ENCODE peak calls at places on chromosomes 5 and 9, in six cellular contexts. One of them, this sample, is unnamed.

GRCh38 chr5:148978370-148979103 is 84.3 kb downstream of the SH3TC2 start:
- DNase-seq in kidney: no peak
- DNase-seq in aorta: no peak
- DNase-seq in HCT116: no peak
- DNase-seq in GM23248: no peak
- DNase-seq in keratinocyte: no peak
- DNase-seq in this sample: peak; percentile 83

GRCh38 chr5:171295299-171295698 is 13.7 kb upstream of the TLX3 start:
- DNase-seq in kidney: no peak
- DNase-seq in aorta: no peak
- DNase-seq in HCT116: no peak
- DNase-seq in GM23248: no peak
- DNase-seq in keratinocyte: no peak
- DNase-seq in this sample: no peak

GRCh38 chr9:121550041-121550440 is 50.4 kb upstream of the GGTA1 start:
- DNase-seq in kidney: no peak
- DNase-seq in aorta: no peak
- DNase-seq in HCT116: no peak
- DNase-seq in GM23248: no peak
- DNase-seq in keratinocyte: no peak
- DNase-seq in this sample: no peak

GRCh38 chr5:180598316-180598701 is 7.0 kb upstream of the SCGB3A1 start:
- DNase-seq in kidney: peak; percentile 60
- DNase-seq in aorta: no peak
- DNase-seq in HCT116: no peak
- DNase-seq in GM23248: no peak
- DNase-seq in keratinocyte: no peak
- DNase-seq in this sample: peak; percentile 77

GRCh38 chr9:78288214-78288892 is 8.6 kb upstream of the PSAT1 start:
- DNase-seq in kidney: no peak
- DNase-seq in aorta: no peak
- DNase-seq in HCT116: no peak
- DNase-seq in GM23248: no peak
- DNase-seq in keratinocyte: peak; percentile 50
- DNase-seq in this sample: no peak

GRCh38 chr5:163757344-163757743 is 251.9 kb downstream of the MAT2B start:
- DNase-seq in kidney: no peak
- DNase-seq in aorta: no peak
- DNase-seq in HCT116: no peak
- DNase-seq in GM23248: no peak
- DNase-seq in keratinocyte: no peak
- DNase-seq in this sample: no peak

GRCh38 chr5:117657591-117657990 is 1083.0 kb upstream of the SEMA6A start:
- DNase-seq in kidney: no peak
- DNase-seq in aorta: no peak
- DNase-seq in HCT116: no peak
- DNase-seq in GM23248: no peak
- DNase-seq in keratinocyte: no peak
- DNase-seq in this sample: no peak

GRCh38 chr5:96229173-96229572 is 203.9 kb downstream of the PCSK1 start:
- DNase-seq in kidney: no peak
- DNase-seq in aorta: no peak
- DNase-seq in HCT116: no peak
- DNase-seq in GM23248: no peak
- DNase-seq in keratinocyte: no peak
- DNase-seq in this sample: no peak

GRCh38 chr5:154356256-154356655 is 89.5 kb upstream of the SAP30L start:
- DNase-seq in kidney: no peak
- DNase-seq in aorta: no peak
- DNase-seq in HCT116: no peak
- DNase-seq in GM23248: peak; percentile 69
- DNase-seq in keratinocyte: no peak
- DNase-seq in this sample: no peak

GRCh38 chr9:135514342-135515082 is 6.7 kb upstream of the LCN1 start:
- DNase-seq in kidney: no peak
- DNase-seq in aorta: no peak
- DNase-seq in HCT116: no peak
- DNase-seq in GM23248: no peak
- DNase-seq in keratinocyte: no peak
- DNase-seq in this sample: no peak

DNA sequence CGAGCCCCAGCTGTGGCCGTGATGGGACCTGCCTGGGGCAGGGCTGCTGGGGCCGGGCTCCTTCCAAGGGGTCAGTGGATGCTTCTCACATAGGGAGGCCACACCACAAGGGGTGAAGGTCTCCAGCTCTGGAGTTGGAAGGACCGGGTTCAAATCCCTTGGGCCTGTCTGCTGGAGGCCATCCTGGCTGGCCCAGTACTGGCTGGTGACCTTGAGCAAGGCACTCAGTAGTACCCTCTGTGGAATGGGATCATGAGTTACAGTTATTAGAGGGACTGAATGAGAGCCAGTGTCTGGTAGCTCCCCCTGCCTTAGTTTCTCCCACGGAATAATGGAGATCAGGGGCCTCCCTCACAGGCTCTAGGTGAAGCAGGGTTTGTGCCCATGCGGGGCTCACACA is 58.3 kb downstream of the LMX1B start:
- DNase-seq in kidney: peak; percentile 46
- DNase-seq in aorta: no peak
- DNase-seq in HCT116: no peak
- DNase-seq in GM23248: no peak
- DNase-seq in keratinocyte: no peak
- DNase-seq in this sample: no peak
- H3K4me3 ChIP-seq in kidney: no peak overlapping the region
- H3K4me3 ChIP-seq in aorta: no peak overlapping the region
- H3K4me3 ChIP-seq in HCT116: no peak overlapping the region
- H3K4me3 ChIP-seq in GM23248: no peak overlapping the region
- H3K4me3 ChIP-seq in keratinocyte: no peak overlapping the region
- H3K4me3 ChIP-seq in this sample: no peak overlapping the region

DNA sequence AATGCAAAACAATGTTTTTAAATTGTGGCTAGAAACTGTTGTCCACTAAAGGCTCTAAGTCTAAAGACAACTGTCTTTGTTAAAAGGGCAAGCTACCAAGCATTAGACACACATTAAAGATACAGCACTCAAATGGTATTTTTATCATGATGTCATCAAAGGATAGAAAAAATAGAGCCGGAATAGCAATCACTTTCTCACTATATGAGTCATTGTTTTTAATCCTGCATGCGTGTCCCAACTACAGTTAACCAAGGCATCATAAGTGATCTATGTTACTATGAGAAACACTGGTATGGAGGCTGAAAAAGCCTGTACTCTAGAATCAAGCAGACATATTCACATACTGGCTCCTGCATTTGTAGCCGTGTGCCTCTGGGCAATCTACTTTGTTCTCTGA is 1.9 kb upstream of the PJA2 start:
- DNase-seq in kidney: no peak
- DNase-seq in aorta: no peak
- DNase-seq in HCT116: peak; percentile 24
- DNase-seq in GM23248: peak; percentile 93
- DNase-seq in keratinocyte: peak; percentile 60
- DNase-seq in this sample: no peak
- H3K4me3 ChIP-seq in kidney: no peak overlapping the region
- H3K4me3 ChIP-seq in aorta: no peak overlapping the region
- H3K4me3 ChIP-seq in HCT116: no peak overlapping the region
- H3K4me3 ChIP-seq in GM23248: peak overlapping the region; percentile 77
- H3K4me3 ChIP-seq in keratinocyte: no peak overlapping the region
- H3K4me3 ChIP-seq in this sample: no peak overlapping the region

DNA sequence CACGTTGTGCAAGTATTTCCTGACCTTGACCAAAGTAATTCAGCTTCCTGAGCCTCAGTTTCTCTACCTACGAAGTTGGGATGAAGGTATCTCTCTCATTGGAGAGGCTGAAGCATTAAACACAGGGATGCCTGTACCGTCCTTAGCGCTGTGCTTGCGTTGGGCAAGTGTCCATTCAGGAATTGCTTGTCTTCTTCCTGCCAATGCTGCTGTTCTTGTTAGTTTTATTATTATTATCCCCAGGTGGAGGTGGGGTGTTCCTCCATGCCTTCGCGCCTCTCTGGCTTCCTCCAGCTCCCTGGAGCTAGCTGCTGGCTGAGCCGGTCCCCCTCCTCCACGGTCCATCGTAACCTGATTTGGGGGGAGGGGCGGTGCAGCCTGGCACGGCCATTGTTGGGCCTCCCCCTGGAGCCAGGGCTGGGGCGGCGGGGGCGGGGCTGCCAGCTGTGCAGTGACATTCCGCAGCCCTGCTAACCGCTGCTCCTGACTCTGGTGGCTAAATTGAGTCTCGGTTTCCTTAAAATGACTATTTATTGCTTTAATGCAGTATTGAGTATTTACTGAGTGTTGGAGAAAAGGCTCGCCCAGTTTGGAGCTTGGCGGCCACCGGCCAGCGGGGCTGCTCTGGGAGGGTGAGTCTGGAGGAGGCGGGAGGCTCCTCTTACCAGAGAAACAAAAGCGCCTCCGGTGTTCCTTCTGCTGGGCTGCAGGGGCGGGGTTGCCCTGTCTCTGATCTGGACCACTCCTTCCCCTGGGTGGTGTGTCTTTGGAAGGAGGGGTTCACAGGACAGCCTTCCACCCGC is 51.4 kb downstream of the LMX1B start:
- DNase-seq in kidney: peak; percentile 66
- DNase-seq in aorta: no peak
- DNase-seq in HCT116: no peak
- DNase-seq in GM23248: no peak
- DNase-seq in keratinocyte: no peak
- DNase-seq in this sample: no peak
- H3K4me3 ChIP-seq in kidney: no peak overlapping the region
- H3K4me3 ChIP-seq in aorta: no peak overlapping the region
- H3K4me3 ChIP-seq in HCT116: no peak overlapping the region
- H3K4me3 ChIP-seq in GM23248: no peak overlapping the region
- H3K4me3 ChIP-seq in keratinocyte: no peak overlapping the region
- H3K4me3 ChIP-seq in this sample: no peak overlapping the region

DNA sequence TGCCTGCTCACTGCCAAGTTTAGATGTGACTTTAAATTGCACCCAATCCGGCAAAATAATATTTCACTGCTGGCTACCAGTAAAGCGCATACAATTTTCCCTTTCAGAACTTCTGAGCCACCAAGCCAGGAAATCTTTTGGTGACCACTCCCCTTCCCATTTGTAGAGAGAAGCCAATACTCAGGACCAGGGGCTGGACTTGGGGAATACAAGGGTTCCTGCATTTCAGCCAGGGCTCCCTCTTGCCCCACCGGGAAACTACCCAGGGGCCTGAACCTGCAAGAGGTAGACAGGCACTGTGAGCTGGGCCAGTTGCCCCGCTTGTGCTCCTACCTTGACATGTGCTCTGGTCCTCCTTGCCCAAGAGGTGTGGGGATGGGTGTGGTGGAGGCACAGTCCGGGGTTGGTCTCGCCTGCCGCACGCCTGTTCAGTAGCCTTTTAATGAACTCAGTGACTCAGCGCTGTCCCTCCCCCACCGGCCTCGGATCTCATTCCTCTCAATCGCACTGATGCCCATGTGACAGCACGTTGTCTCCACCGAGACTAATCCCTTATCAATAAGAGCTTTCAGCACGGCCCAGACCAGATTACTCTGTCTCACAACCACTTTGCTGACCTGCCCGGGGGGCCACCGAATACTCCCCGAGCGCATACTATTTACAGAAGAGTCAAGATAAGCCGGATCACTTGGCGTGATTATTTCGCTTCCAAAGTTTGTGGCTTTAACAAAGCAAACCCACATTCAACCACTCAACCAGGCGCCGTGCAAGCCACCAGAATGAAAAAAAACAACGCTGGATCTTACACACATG is 226.5 kb downstream of the DCP2 start:
- DNase-seq in kidney: no peak
- DNase-seq in aorta: no peak
- DNase-seq in HCT116: peak; percentile 66
- DNase-seq in GM23248: peak; percentile 46
- DNase-seq in keratinocyte: peak; percentile 42
- DNase-seq in this sample: no peak
- H3K4me3 ChIP-seq in kidney: no peak overlapping the region
- H3K4me3 ChIP-seq in aorta: no peak overlapping the region
- H3K4me3 ChIP-seq in HCT116: peak overlapping the region; percentile 45
- H3K4me3 ChIP-seq in GM23248: no peak overlapping the region
- H3K4me3 ChIP-seq in keratinocyte: peak overlapping the region; percentile 52
- H3K4me3 ChIP-seq in this sample: no peak overlapping the region

DNA sequence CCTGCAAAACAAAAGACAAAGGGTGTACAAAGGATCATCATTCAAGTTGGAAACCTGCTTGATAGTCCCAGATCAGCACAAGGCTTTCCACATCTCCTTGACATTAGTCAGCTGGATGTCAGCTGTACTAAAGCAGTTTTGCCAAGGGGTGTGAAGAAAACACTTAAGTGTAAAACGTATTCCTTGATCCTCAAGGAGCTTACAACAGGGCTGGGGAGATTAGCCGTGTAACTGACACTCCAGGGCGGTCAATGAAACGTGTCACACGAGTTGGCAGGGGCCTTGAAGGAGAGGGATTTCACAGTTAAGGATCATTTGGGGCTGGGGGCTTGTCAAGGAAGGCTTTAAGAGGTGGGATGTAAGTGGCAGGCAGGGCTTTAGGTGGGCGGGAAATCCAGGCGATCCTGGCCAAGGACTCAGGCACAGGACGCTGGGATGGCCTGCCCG is 421 bp upstream of the CNTLN start:
- DNase-seq in kidney: no peak
- DNase-seq in aorta: no peak
- DNase-seq in HCT116: no peak
- DNase-seq in GM23248: peak; percentile 57
- DNase-seq in keratinocyte: no peak
- DNase-seq in this sample: peak; percentile 87
- H3K4me3 ChIP-seq in kidney: peak overlapping the region; percentile 81
- H3K4me3 ChIP-seq in aorta: peak overlapping the region; percentile 78
- H3K4me3 ChIP-seq in HCT116: peak overlapping the region; percentile 66
- H3K4me3 ChIP-seq in GM23248: peak overlapping the region; percentile 91
- H3K4me3 ChIP-seq in keratinocyte: peak overlapping the region; percentile 64
- H3K4me3 ChIP-seq in this sample: peak overlapping the region; percentile 98

DNA sequence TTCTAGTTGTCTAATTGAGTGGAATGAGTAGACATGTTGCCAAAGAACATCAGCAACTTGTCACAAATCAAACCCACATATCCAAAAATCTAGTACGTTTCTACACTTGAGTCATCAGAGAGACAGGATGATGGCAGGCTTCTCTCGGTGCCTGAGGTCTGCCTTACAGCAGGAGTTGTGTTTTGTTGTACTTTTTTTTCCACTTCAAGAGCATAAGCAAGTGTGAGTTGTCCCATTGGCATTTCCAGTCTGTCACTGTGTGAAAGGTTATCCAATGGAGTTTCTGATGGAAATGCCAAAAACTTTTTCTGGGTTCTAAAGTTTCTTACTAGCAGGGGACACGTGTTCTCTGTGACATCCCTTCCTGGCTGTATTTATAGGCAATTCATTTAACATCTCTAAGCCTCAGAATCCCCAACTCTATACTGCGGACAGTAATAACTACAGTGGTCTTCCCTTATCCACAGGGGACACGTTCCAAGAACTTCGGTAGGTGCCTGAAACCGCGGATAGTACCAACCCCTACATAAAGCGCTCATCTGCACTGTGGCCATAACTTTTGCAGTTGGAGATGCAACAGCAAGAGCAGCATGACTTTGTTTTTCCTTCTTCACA is 246.5 kb downstream of the SYK start:
- DNase-seq in kidney: no peak
- DNase-seq in aorta: no peak
- DNase-seq in HCT116: no peak
- DNase-seq in GM23248: peak; percentile 90
- DNase-seq in keratinocyte: no peak
- DNase-seq in this sample: no peak
- H3K4me3 ChIP-seq in kidney: no peak overlapping the region
- H3K4me3 ChIP-seq in aorta: no peak overlapping the region
- H3K4me3 ChIP-seq in HCT116: no peak overlapping the region
- H3K4me3 ChIP-seq in GM23248: peak overlapping the region; percentile 30
- H3K4me3 ChIP-seq in keratinocyte: no peak overlapping the region
- H3K4me3 ChIP-seq in this sample: no peak overlapping the region

GRCh38 chr9:127448112-127448805 is 2.9 kb downstream of the RPL12 start:
- DNase-seq in kidney: peak; percentile 8
- DNase-seq in aorta: no peak
- DNase-seq in HCT116: no peak
- DNase-seq in GM23248: peak; percentile 35
- DNase-seq in keratinocyte: no peak
- DNase-seq in this sample: no peak
- H3K4me3 ChIP-seq in kidney: no peak overlapping the region
- H3K4me3 ChIP-seq in aorta: no peak overlapping the region
- H3K4me3 ChIP-seq in HCT116: no peak overlapping the region
- H3K4me3 ChIP-seq in GM23248: peak overlapping the region; percentile 91
- H3K4me3 ChIP-seq in keratinocyte: peak overlapping the region; percentile 100
- H3K4me3 ChIP-seq in this sample: no peak overlapping the region

This sample was measured in vagina.